ENCODE peak calls at places on chromosomes 1 and 21, in nine cellular contexts. S, J, Y, C, B, T, G, D and Q are unnamed samples.

GRCh38 chr21:32427958-32428623 is 15.6 kb downstream of the EVA1C start:
- DNase-seq in D (no peak), Y (no peak), B (no peak), J (no peak), S (no peak), C (no peak), G (no peak), T (peak; percentile 38), Q (no peak)

GRCh38 chr21:35779690-35780570 is 280.4 kb downstream of the SETD4 start:
- DNase-seq in G (no peak), D (no peak), T (no peak), Y (no peak), S (no peak), J (no peak), B (no peak), C (no peak), Q (no peak)

GRCh38 chr1:63266857-63267256 is 55.5 kb upstream of the FOXD3 start:
- DNase-seq in B (no peak), C (no peak), T (no peak), S (no peak), J (no peak), D (no peak), G (no peak), Y (no peak), Q (no peak)

GRCh38 chr1:27360159-27361043 is 6.4 kb downstream of the MAP3K6 start:
- DNase-seq in B (no peak), T (no peak), Y (no peak), J (no peak), S (no peak), D (peak; percentile 52), C (peak; percentile 92), G (no peak), Q (peak; percentile 91)

GRCh38 chr1:147504801-147505303 is 36.4 kb upstream of the BCL9 start:
- DNase-seq in D (no peak), Y (no peak), T (no peak), J (no peak), C (no peak), G (no peak), B (no peak), S (peak; percentile 6), Q (no peak)

GRCh38 chr1:41848216-41848952 is 70.3 kb downstream of the HIVEP3 start:
- DNase-seq in B (no peak), T (no peak), C (no peak), Y (no peak), G (no peak), S (no peak), J (no peak), D (no peak), Q (no peak)

GRCh38 chr1:54474500-54475235 is 68.5 kb upstream of the SSBP3 start:
- DNase-seq in G (no peak), B (no peak), T (no peak), J (no peak), D (peak; percentile 47), C (no peak), S (no peak), Y (no peak), Q (peak; percentile 83)

GRCh38 chr1:8510041-8510823 is 192.3 kb downstream of the SLC45A1 start:
- DNase-seq in B (no peak), C (no peak), D (peak; percentile 28), G (no peak), J (no peak), Y (peak; percentile 77), T (peak; percentile 29), S (no peak), Q (no peak)

GRCh38 chr1:19552291-19553010 is 67.1 kb upstream of the CAPZB start:
- DNase-seq in D (no peak), S (no peak), J (no peak), B (no peak), C (no peak), Y (no peak), T (no peak), G (no peak), Q (no peak)

GRCh38 chr1:225877570-225877969 is 4.6 kb downstream of the TMEM63A start:
- DNase-seq in Y (peak; percentile 84), C (peak; percentile 78), B (peak; percentile 72), J (no peak), S (peak; percentile 71), G (peak; percentile 76), D (peak; percentile 67), T (peak; percentile 60), Q (no peak)

GRCh38 chr1:182229907-182230522 is 161.6 kb downstream of the GLUL start:
- DNase-seq in J (no peak), S (no peak), B (no peak), C (no peak), G (no peak), D (no peak), Y (no peak), T (no peak), Q (no peak)

GRCh38 chr1:45640293-45640692 is 16.4 kb upstream of the CCDC17 start:
- DNase-seq in S (no peak), B (no peak), G (no peak), T (no peak), C (no peak), J (no peak), Y (no peak), D (no peak), Q (no peak)

GRCh38 chr21:31253684-31254083 is 90.4 kb downstream of the TIAM1 start:
- DNase-seq in T (no peak), Y (no peak), S (no peak), D (no peak), G (no peak), J (no peak), B (no peak), C (no peak), Q (no peak)

GRCh38 chr1:217106231-217106630 is 383.0 kb upstream of the ESRRG start:
- DNase-seq in Y (no peak), B (no peak), S (no peak), J (no peak), C (no peak), T (no peak), D (no peak), G (no peak), Q (no peak)

GRCh38 chr1:180524915-180525695 is 22.7 kb upstream of the ACBD6 start:
- DNase-seq in J (no peak), D (no peak), C (no peak), S (no peak), G (no peak), T (no peak), B (no peak), Y (no peak), Q (no peak)

DNA sequence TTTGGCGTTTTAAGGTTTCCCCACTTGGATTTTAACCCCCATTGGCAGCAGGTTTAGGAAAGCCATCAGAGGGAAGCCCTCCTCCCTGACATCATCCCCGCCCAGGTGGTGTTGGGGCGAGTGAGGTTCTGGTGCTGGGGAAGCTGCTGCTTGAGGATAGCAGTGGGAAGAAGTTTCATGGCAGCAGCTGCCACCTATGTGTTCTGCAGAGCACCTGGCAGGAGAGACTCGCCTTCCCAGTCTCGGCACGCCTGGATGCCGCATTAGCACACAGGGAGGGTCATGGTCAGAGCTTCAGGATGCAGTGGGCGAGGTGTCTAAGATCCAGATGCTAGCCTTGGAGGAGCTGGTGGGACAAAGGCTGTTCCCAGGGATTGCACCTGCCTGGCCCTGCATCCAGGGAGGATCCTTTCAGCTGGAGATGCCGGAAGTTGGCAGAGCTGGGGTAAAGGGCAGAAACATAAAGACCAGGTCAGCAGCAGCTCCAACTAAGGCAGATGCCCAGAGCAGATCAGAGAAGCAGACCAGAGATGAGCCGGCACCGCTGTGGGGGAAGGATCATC is 33.9 kb downstream of the ABCG1 start:
- DNase-seq in Y (no peak), B (no peak), J (no peak), D (peak; percentile 55), T (no peak), S (no peak), C (no peak), G (no peak), Q (no peak)
- H3K4me1 ChIP-seq in Y (no peaks in the 10 kb centered on the region), B (no peaks in the 10 kb centered on the region), J (no peaks in the 10 kb centered on the region), D (peaks cover 6% of the 10 kb centered on the region), T (no peaks in the 10 kb centered on the region), S (no peaks in the 10 kb centered on the region), C (peaks cover 96% of the 10 kb centered on the region), G (no peaks in the 10 kb centered on the region), Q (no peaks in the 10 kb centered on the region)

GRCh38 chr1:201912832-201913231 is 24.1 kb downstream of the SHISA4 start:
- DNase-seq in D (peak; percentile 38), T (no peak), C (no peak), S (no peak), J (no peak), B (no peak), G (no peak), Y (peak; percentile 89), Q (no peak)

GRCh38 chr1:201918343-201918742 is 28.0 kb downstream of the LMOD1 start:
- DNase-seq in J (no peak), B (no peak), G (no peak), D (no peak), T (no peak), C (no peak), Y (no peak), S (no peak), Q (no peak)

GRCh38 chr1:201917362-201918033 is 28.8 kb downstream of the SHISA4 start:
- DNase-seq in D (no peak), T (peak; percentile 80), J (no peak), G (no peak), C (no peak), Y (peak; percentile 86), B (no peak), S (no peak), Q (no peak)

GRCh38 chr1:201914456-201915235 is 25.9 kb downstream of the SHISA4 start:
- DNase-seq in T (no peak), G (no peak), B (no peak), S (no peak), Y (no peak), C (no peak), J (no peak), D (no peak), Q (no peak)

GRCh38 chr1:201916649-201917249 is 28.1 kb downstream of the SHISA4 start:
- DNase-seq in S (no peak), C (no peak), D (peak; percentile 69), B (peak; percentile 62), Y (peak; percentile 95), J (no peak), G (peak; percentile 55), T (peak; percentile 97), Q (peak; percentile 51)
- TF ChIP-seq CTCF in S (no peak), C (no peak), D (no peak), B (no peak), Y (no peak), J (no peak), G (no peak), T (no peak), Q (no peak)

GRCh38 chr1:13661539-13661938 is 38.4 kb upstream of the PRDM2 start:
- DNase-seq in J (no peak), G (no peak), Y (no peak), D (no peak), T (no peak), S (no peak), C (no peak), B (no peak), Q (no peak)
- TF ChIP-seq POLR2AphosphoS5 in J (no peak), G (no peak), Y (no peak), D (no peak), T (no peak), S (no peak), C (no peak), B (no peak), Q (no peak)

DNA sequence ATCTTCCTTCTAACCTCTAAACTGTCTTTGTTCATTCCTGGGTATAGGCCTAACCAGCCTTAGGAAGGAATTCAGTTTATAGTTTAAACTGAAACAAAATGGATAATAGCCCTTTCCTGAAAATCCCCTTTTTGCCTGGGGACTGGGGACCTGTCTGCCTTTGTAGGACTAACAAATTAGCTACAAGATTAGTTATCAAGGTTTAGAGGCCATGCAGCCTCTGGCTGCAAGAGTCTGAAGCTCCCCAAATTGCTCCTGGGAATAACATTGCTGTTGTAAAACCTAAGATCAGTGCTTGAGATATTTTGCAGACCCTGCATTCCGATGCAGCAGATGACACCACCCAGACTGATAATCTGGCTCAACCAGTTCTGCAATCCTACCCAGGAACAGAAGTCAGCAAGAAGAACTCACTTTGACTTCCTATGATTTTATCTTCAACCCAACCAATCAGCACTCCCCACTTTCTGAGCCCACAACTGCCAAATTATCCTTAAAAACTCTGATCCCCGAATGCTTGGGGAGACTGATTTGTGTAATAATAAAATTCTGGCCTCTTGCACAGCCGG is 96.6 kb upstream of the ETV3 start:
- DNase-seq in T (no peak), B (no peak), S (no peak), D (no peak), J (no peak), G (no peak), C (no peak), Y (no peak), Q (no peak)
- H3K4me1 ChIP-seq in T (no peaks in the 10 kb centered on the region), B (no peaks in the 10 kb centered on the region), S (no peaks in the 10 kb centered on the region), D (no peaks in the 10 kb centered on the region), J (peaks cover 5% of the 10 kb centered on the region), G (peaks cover 10% of the 10 kb centered on the region), C (no peaks in the 10 kb centered on the region), Y (no peaks in the 10 kb centered on the region), Q (no peaks in the 10 kb centered on the region)